ENCODE peak calls at places on chromosomes 13 and 19, in ten cellular contexts. C is epithelial cell of proximal tubule; E is GM04503; L is NCI-H1417; Q is T-helper 17 cell; N is nephron progenitor cell; R is amniotic stem cell; G is pancreas; A is IMR-90; T is activated naive CD4-positive, alpha-beta T cell treated with anti-CD3 and anti-CD28 coated beads, Interleukin-2, amount 10 ng/mL, durations not matched to agents 7 days and 5 days. Y is an unnamed sample.

GRCh38 chr13:48505597-48506091 is 27.2 kb downstream of the RCBTB2 start:
- DNase-seq in T (peak; percentile 75), A (peak; percentile 71), C (no peak), Q (no peak), N (no peak), G (no peak), E (peak; percentile 98), L (no peak), R (peak; percentile 79), Y (no peak)

GRCh38 chr19:46717716-46718143 is 816 bp upstream of the PRKD2 start:
- DNase-seq in Q (no peak), T (peak; percentile 53), L (no peak), E (no peak), N (no peak), C (no peak), G (no peak), R (no peak), A (no peak), Y (no peak)

GRCh38 chr19:46759817-46760333 is 13.6 kb upstream of the STRN4 start:
- DNase-seq in Q (no peak), G (no peak), C (no peak), A (peak; percentile 97), R (peak; percentile 62), E (peak; percentile 100), N (no peak), T (no peak), L (no peak), Y (peak; percentile 65)

GRCh38 chr13:38899581-38899980 is 91.0 kb downstream of the STOML3 start:
- DNase-seq in T (no peak), N (no peak), E (no peak), L (no peak), R (no peak), A (no peak), Q (no peak), G (no peak), C (no peak), Y (no peak)

GRCh38 chr13:72469932-72470331 is 257.5 kb downstream of the MZT1 start:
- DNase-seq in G (no peak), Q (no peak), N (no peak), R (no peak), E (no peak), L (no peak), A (no peak), T (no peak), C (no peak), Y (no peak)

GRCh38 chr19:19588546-19588945 is 29.9 kb downstream of the PBX4 start:
- DNase-seq in R (no peak), Q (no peak), G (no peak), C (no peak), T (no peak), N (no peak), E (no peak), A (peak; percentile 62), L (no peak), Y (no peak)

GRCh38 chr19:40523322-40524047 is 53.2 kb upstream of the SHKBP1 start:
- DNase-seq in L (peak; percentile 56), E (no peak), G (peak; percentile 88), C (no peak), Q (peak; percentile 20), R (no peak), N (peak; percentile 72), A (peak; percentile 44), T (peak; percentile 69), Y (peak; percentile 25)

GRCh38 chr19:4115050-4115817 is 8.7 kb downstream of the MAP2K2 start:
- DNase-seq in Q (no peak), E (no peak), T (peak; percentile 90), R (no peak), A (no peak), N (no peak), G (no peak), L (no peak), C (no peak), Y (no peak)

GRCh38 chr19:7973883-7974282 is 30.4 kb upstream of the TIMM44 start:
- DNase-seq in T (no peak), A (no peak), C (no peak), N (no peak), L (no peak), G (no peak), E (no peak), R (no peak), Q (no peak), Y (no peak)

GRCh38 chr13:28040977-28041376 is 52.5 kb upstream of the URAD start:
- DNase-seq in G (no peak), R (no peak), L (no peak), T (no peak), N (no peak), Q (no peak), C (no peak), E (no peak), A (no peak), Y (no peak)

GRCh38 chr13:33838567-33839131 is 20.7 kb downstream of the RFC3 start:
- DNase-seq in N (no peak), R (no peak), T (no peak), C (no peak), L (no peak), G (no peak), A (peak; percentile 8), E (peak; percentile 11), Q (no peak), Y (no peak)

GRCh38 chr13:94764576-94765321 is 52.4 kb upstream of the SOX21 start:
- DNase-seq in N (no peak), T (no peak), R (no peak), E (no peak), Q (no peak), G (no peak), C (no peak), L (no peak), A (no peak), Y (no peak)

GRCh38 chr19:7440188-7440975 is 48.5 kb downstream of the PEX11G start:
- DNase-seq in A (no peak), G (no peak), N (no peak), E (no peak), C (no peak), T (no peak), L (no peak), R (no peak), Q (no peak), Y (no peak)

GRCh38 chr19:943551-944170 is 17.8 kb downstream of the ARID3A start:
- DNase-seq in Q (no peak), G (no peak), R (no peak), N (no peak), L (no peak), T (no peak), C (no peak), E (no peak), A (no peak), Y (no peak)

GRCh38 chr19:33125929-33126388 is 6.0 kb upstream of the WDR88 start:
- DNase-seq in Q (no peak), N (peak; percentile 53), C (no peak), R (no peak), G (peak; percentile 48), E (no peak), T (peak; percentile 69), A (peak; percentile 69), L (peak; percentile 64), Y (peak; percentile 40)

GRCh38 chr13:44013666-44014291 is 134.1 kb downstream of the LACC1 start:
- DNase-seq in Q (no peak), R (peak; percentile 1), N (no peak), T (no peak), L (peak; percentile 2), E (peak; percentile 33), C (peak; percentile 100), A (peak; percentile 77), G (no peak), Y (peak; percentile 21)

GRCh38 chr19:19642506-19643157 is 825 bp downstream of the GMIP start:
- DNase-seq in T (peak; percentile 60), A (no peak), E (no peak), L (peak; percentile 58), N (no peak), Q (no peak), C (no peak), G (no peak), R (no peak), Y (no peak)

GRCh38 chr19:51097166-51097736 is 11.0 kb downstream of the CTU1 start:
- DNase-seq in L (peak; percentile 59), C (no peak), A (peak; percentile 62), N (peak; percentile 87), Q (peak; percentile 70), R (no peak), T (peak; percentile 76), G (peak; percentile 71), E (peak; percentile 7), Y (peak; percentile 52)

GRCh38 chr19:40596608-40597328 is 4.4 kb upstream of the LTBP4 start:
- DNase-seq in A (peak; percentile 59), L (peak; percentile 21), Q (no peak), E (no peak), T (no peak), R (no peak), G (peak; percentile 61), N (peak; percentile 75), C (no peak), Y (peak; percentile 69)

GRCh38 chr19:35005256-35005977 is 5.3 kb downstream of the GRAMD1A start:
- DNase-seq in N (no peak), T (no peak), A (no peak), E (no peak), L (no peak), C (no peak), G (no peak), R (no peak), Q (no peak), Y (no peak)

Y was measured in uterus.